ENCODE peak calls at places on chromosomes 13 and 19, in five cellular contexts. Q, C, H, N and E are unnamed samples.

GRCh38 chr19:15469513-15470297 is 5.4 kb upstream of the RASAL3 start:
- DNase-seq in Q (no peak), N (no peak), H (no peak), C (peak; percentile 46), E (no peak)

GRCh38 chr13:51494151-51494550 is 41.3 kb upstream of the INTS6 start:
- DNase-seq in Q (no peak), C (no peak), N (no peak), H (no peak), E (no peak)

GRCh38 chr19:13164370-13165090 is 14.3 kb downstream of the IER2 start:
- DNase-seq in C (peak; percentile 83), H (peak; percentile 75), N (no peak), Q (no peak), E (peak; percentile 75)

GRCh38 chr19:2239771-2240770 is 3.4 kb downstream of the SF3A2 start:
- DNase-seq in H (no peak), Q (no peak), N (no peak), C (no peak), E (no peak)

GRCh38 chr13:53068841-53069520 is 40.4 kb downstream of the OLFM4 start:
- DNase-seq in Q (peak; percentile 21), N (no peak), C (no peak), H (no peak), E (no peak)

GRCh38 chr19:13155472-13156284 is 5.5 kb downstream of the IER2 start:
- DNase-seq in C (peak; percentile 97), H (peak; percentile 65), N (no peak), Q (peak; percentile 71), E (peak; percentile 81)

GRCh38 chr19:18390075-18390909 is 4.3 kb downstream of the GDF15 start:
- DNase-seq in C (peak; percentile 42), N (no peak), H (no peak), Q (no peak), E (no peak)

GRCh38 chr13:33992891-33993336 is 175.0 kb downstream of the RFC3 start:
- DNase-seq in C (no peak), N (no peak), Q (no peak), H (no peak), E (no peak)

GRCh38 chr19:48341006-48341405 is 15.7 kb downstream of the EMP3 start:
- DNase-seq in Q (no peak), C (peak; percentile 61), N (no peak), H (peak; percentile 91), E (peak; percentile 86)

GRCh38 chr19:12208221-12208620 is 45.3 kb downstream of the ZNF136 start:
- DNase-seq in N (no peak), H (no peak), Q (no peak), C (no peak), E (no peak)

GRCh38 chr19:10471909-10472308 is 31.2 kb downstream of the KEAP1 start:
- DNase-seq in N (no peak), H (peak; percentile 28), Q (no peak), C (peak; percentile 88), E (peak; percentile 71)

GRCh38 chr19:12858041-12858928 is 20.0 kb downstream of the MAST1 start:
- DNase-seq in C (peak; percentile 39), Q (no peak), N (no peak), H (no peak), E (no peak)

GRCh38 chr13:90447735-90448103 is 899.8 kb upstream of the MIR17HG start:
- DNase-seq in Q (no peak), H (peak; percentile 68), C (no peak), N (peak; percentile 1), E (peak; percentile 64)

GRCh38 chr13:59867867-59868266 is 295.9 kb downstream of the DIAPH3 start:
- DNase-seq in C (no peak), Q (no peak), H (no peak), N (no peak), E (no peak)

GRCh38 chr19:4380254-4380727 is 20.1 kb downstream of the SH3GL1 start:
- DNase-seq in N (no peak), Q (no peak), H (peak; percentile 65), C (peak; percentile 67), E (no peak)

GRCh38 chr13:114043421-114044053 is 69.7 kb upstream of the C13orf46 start:
- DNase-seq in N (no peak), C (peak; percentile 99), Q (peak; percentile 49), H (no peak), E (no peak)

GRCh38 chr13:84654654-84655244 is 772.5 kb upstream of the SLITRK1 start:
- DNase-seq in Q (no peak), H (no peak), N (no peak), C (no peak), E (no peak)

GRCh38 chr13:84649853-84650252 is 767.6 kb upstream of the SLITRK1 start:
- DNase-seq in H (peak; percentile 42), N (no peak), Q (no peak), C (no peak), E (peak; percentile 59)

GRCh38 chr13:43511260-43511970 is 275.4 kb downstream of the ENOX1 start:
- DNase-seq in H (no peak), N (no peak), Q (no peak), C (no peak), E (no peak)

GRCh38 chr19:33868821-33869412 is 72.2 kb downstream of the KCTD15 start:
- DNase-seq in C (no peak), N (no peak), Q (no peak), H (peak; percentile 50), E (no peak)

DNA sequence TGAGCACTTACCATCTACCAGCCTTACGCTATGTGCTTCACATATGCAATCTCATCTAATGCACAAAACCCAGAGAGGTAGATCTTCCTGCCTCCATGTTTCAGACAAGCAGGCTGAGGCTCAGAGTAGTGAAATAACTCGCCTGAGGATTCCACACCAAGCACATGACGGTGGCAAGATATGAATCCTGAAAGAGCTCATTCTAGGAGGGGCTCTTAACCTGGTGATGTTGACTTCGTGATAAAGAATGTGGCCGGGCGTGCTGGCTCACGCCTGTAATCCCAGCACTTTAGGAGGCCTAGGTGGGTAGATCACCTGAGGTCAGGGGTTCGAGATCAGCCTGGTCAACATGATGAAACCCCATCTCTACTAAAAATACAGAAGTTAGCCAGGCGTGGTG is 5.0 kb downstream of the NOVA2 start:
- DNase-seq in H (peak; percentile 41), Q (no peak), N (no peak), C (no peak), E (no peak)
- H3K27me3 ChIP-seq in H (peaks cover 2% of the 10 kb centered on the region), Q (peaks cover 76% of the 10 kb centered on the region), N (no peaks in the 10 kb centered on the region), C (peaks cover 34% of the 10 kb centered on the region), E (no peaks in the 10 kb centered on the region)

GRCh38 chr13:50452028-50452427 is 391.5 kb downstream of the DLEU7 start:
- DNase-seq in C (no peak), H (no peak), Q (no peak), N (no peak), E (no peak)
- H3K27me3 ChIP-seq in C (no peaks in the 10 kb centered on the region), H (no peaks in the 10 kb centered on the region), Q (no peaks in the 10 kb centered on the region), N (no peaks in the 10 kb centered on the region), E (no peaks in the 10 kb centered on the region)

DNA sequence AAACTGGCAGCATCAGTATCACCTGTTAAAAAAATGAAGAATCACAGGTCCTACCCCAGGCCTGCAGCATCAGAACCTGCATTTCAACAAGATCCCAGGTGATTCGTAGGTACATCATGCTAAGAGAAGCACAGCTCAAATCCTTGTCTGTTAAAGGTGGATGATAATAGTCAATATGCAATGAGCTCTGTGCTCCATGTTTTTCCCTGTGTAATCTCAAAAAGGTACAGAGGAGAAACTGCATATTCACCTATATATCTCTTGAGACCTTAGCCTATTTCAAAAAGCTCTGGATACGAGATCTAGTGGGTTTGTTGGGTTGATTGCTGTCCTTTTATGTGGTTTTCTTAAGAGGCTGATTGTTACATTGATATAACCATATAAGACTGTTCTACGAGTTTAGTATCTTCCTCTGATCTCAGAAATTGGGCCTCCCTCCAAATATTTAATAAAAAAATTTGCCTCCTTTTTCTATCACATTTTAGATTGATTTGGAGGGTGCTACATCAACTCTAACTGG is 148.9 kb downstream of the DCT start:
- DNase-seq in H (peak; percentile 13), Q (no peak), C (no peak), N (no peak), E (no peak)
- H3K27me3 ChIP-seq in H (no peaks in the 10 kb centered on the region), Q (no peaks in the 10 kb centered on the region), C (no peaks in the 10 kb centered on the region), N (no peaks in the 10 kb centered on the region), E (no peaks in the 10 kb centered on the region)

DNA sequence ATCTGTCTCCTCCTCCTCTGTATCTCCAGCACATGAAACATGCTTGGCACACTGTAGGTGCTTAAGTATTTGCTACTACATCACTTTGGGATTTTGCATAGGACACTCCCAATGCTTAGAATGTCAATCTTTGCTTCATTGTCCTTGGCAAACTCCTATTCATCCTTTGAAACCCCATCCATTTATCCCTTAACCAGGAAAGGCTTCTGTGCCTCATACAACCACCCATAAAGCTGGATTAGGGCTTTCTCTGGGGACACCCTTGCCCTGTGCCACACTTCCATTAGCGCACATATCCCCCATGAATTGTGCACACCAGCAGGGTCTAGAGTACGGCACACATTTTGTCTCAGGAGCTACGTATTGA is 5.8 kb upstream of the EPS8L1 start:
- DNase-seq in C (peak; percentile 66), H (no peak), Q (no peak), N (no peak), E (no peak)
- H3K27me3 ChIP-seq in C (peaks cover 18% of the 10 kb centered on the region), H (no peaks in the 10 kb centered on the region), Q (peaks cover 82% of the 10 kb centered on the region), N (no peaks in the 10 kb centered on the region), E (no peaks in the 10 kb centered on the region)

GRCh38 chr19:39307233-39307821 is 11.1 kb downstream of the IFNL1 start:
- DNase-seq in C (peak; percentile 36), H (no peak), N (no peak), Q (no peak), E (no peak)
- H3K27me3 ChIP-seq in C (peaks cover 38% of the 10 kb centered on the region), H (peaks cover 17% of the 10 kb centered on the region), N (no peaks in the 10 kb centered on the region), Q (peaks cover 67% of the 10 kb centered on the region), E (no peaks in the 10 kb centered on the region)

DNA sequence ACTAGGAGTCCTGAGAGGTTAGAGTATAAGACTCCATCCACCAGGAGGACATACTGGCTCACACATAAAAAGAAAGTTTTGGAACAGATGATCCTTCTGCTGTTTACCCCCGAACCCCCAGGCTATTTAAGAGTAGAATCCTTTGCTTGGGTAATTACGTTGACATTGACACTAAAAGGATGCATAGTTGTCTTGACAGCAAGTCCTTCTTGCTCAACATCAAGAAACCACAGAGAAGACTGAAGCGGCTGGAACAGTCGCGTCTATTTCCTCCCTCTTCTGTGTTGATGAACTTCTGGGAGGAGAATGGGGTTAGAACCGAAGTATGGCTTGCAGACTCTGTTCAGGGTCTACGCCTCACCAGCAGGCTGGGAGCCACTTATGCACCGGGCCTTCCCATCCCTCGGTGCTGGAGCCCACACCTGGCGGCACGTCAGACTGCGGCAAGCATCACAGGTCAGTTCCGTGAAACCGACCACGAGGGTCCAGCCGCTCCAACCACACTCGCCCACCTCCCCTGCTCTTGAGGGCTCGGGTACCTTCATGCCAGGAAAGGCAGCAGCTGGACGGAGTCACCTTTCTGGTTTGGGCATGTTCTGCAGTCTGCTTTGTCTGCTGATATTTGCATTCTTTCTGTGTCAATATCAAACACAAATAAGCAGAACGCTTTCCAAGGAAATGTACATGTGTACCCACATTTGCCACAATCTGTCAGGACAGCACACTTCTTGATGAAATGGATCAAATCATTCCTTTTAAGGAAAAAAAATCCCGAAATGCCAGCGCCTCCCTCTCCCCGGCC is 42.4 kb upstream of the RANBP3 start:
- DNase-seq in Q (no peak), C (peak; percentile 62), N (no peak), H (no peak), E (peak; percentile 64)
- H3K27me3 ChIP-seq in Q (no peaks in the 10 kb centered on the region), C (no peaks in the 10 kb centered on the region), N (no peaks in the 10 kb centered on the region), H (no peaks in the 10 kb centered on the region), E (no peaks in the 10 kb centered on the region)

DNA sequence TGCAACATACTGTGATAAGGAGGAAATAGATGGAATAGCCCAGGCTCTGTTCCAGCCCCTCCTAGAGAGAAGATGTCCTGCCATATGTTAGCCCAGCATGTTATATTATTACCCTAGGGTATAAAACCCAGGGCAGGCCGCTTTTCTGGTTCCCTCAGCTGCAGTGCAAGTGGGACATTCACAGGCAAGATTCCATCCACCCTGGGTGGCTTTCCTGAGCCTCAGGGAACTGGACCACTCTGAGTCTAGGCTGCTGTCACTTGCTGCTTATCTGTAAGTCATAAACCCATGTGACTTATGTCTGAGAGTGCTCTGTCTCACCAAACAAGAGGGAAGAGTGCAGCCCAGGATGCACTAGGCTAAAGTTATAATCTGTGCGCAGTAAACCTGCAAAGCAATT is 413.2 kb downstream of the MZT1 start:
- DNase-seq in N (no peak), Q (no peak), H (no peak), C (no peak), E (no peak)
- H3K27me3 ChIP-seq in N (no peaks in the 10 kb centered on the region), Q (no peaks in the 10 kb centered on the region), H (no peaks in the 10 kb centered on the region), C (no peaks in the 10 kb centered on the region), E (no peaks in the 10 kb centered on the region)